ENCODE peak calls at places on chromosomes 16 and 17, in ten cellular contexts. T is AG09319; F is NCI-H774; N is pulmonary artery endothelial cell; W is activated CD4-positive, alpha-beta T cell treated with anti-CD3 and anti-CD28 coated beads, Interleukin-2, amount 50 U/mL, for 48 hours; K is AG04450; L is nephron progenitor cell; U is mesenchymal stem cell; C is mucosa of gallbladder; P is NCI-H1092 treated with DMSO at 0.1 percent for 48 hours. S is an unnamed sample.

GRCh38 chr17:49191407-49191916 is 18.9 kb downstream of the GNGT2 start:
- DNase-seq in L (no peak), N (no peak), C (no peak), P (no peak), W (no peak), U (no peak), K (no peak), F (no peak), T (peak; percentile 8), S (no peak)

GRCh38 chr16:67150833-67151396 is at the start of gene B3GNT9:
- DNase-seq in K (peak; percentile 37), P (peak; percentile 57), W (peak; percentile 69), U (peak; percentile 84), L (peak; percentile 67), T (no peak), C (peak; percentile 60), F (peak; percentile 28), N (no peak), S (peak; percentile 69)

GRCh38 chr17:53191878-53192277 is 630.8 kb upstream of the KIF2B start:
- DNase-seq in K (no peak), N (no peak), W (no peak), U (no peak), F (no peak), T (no peak), C (no peak), P (no peak), L (no peak), S (peak; percentile 10)

GRCh38 chr17:27551701-27552466 is 79.1 kb upstream of the LGALS9 start:
- DNase-seq in C (peak; percentile 74), F (no peak), T (no peak), U (no peak), L (no peak), K (no peak), P (no peak), W (no peak), N (no peak), S (peak; percentile 71)

GRCh38 chr17:80253631-80254395 is 6.8 kb upstream of the RNF213 start:
- DNase-seq in L (no peak), T (no peak), W (no peak), F (no peak), C (no peak), N (no peak), P (no peak), K (no peak), U (no peak), S (no peak)

GRCh38 chr17:36937961-36938565 is 788 bp downstream of the LHX1 start:
- DNase-seq in T (no peak), W (peak; percentile 46), N (no peak), K (no peak), C (no peak), L (peak; percentile 64), P (no peak), U (peak; percentile 52), F (no peak), S (no peak)

GRCh38 chr17:63140255-63140654 is 174.2 kb downstream of the TANC2 start:
- DNase-seq in K (no peak), U (peak; percentile 66), T (no peak), W (no peak), L (no peak), C (no peak), P (no peak), N (no peak), F (peak; percentile 15), S (peak; percentile 25)

GRCh38 chr17:58527949-58528348 is 13.5 kb upstream of the MTMR4 start:
- DNase-seq in N (peak; percentile 63), P (no peak), K (no peak), F (no peak), C (no peak), U (peak; percentile 63), L (no peak), W (no peak), T (no peak), S (no peak)

GRCh38 chr17:50662632-50663225 is 28.0 kb downstream of the ABCC3 start:
- DNase-seq in N (no peak), C (no peak), F (no peak), K (no peak), L (no peak), W (no peak), U (no peak), P (no peak), T (no peak), S (no peak)

GRCh38 chr17:75031972-75032895 is 14.5 kb downstream of the ATP5PD start:
- DNase-seq in C (peak; percentile 72), L (peak; percentile 27), K (no peak), P (peak; percentile 61), W (peak; percentile 72), U (peak; percentile 79), N (no peak), F (peak; percentile 75), T (no peak), S (peak; percentile 88)

GRCh38 chr16:83040174-83040573 is 413.4 kb downstream of the CDH13 start:
- DNase-seq in C (no peak), U (peak; percentile 11), W (no peak), L (no peak), N (no peak), K (peak; percentile 6), P (no peak), F (no peak), T (no peak), S (no peak)

GRCh38 chr16:83706394-83706793 is 101.4 kb upstream of the HSBP1 start:
- DNase-seq in L (no peak), N (no peak), W (no peak), T (peak; percentile 24), K (no peak), U (peak; percentile 72), C (no peak), P (no peak), F (no peak), S (no peak)

GRCh38 chr17:12719948-12720347 is 54.3 kb downstream of the MYOCD start:
- DNase-seq in K (no peak), L (no peak), U (no peak), C (no peak), T (no peak), W (no peak), N (no peak), P (no peak), F (no peak), S (no peak)

GRCh38 chr16:30561212-30561816 is 3.1 kb upstream of the ZNF764 start:
- DNase-seq in W (peak; percentile 38), T (no peak), U (no peak), L (no peak), N (no peak), F (no peak), P (peak; percentile 54), C (no peak), K (no peak), S (no peak)

GRCh38 chr16:86854058-86854621 is 275.8 kb downstream of the FOXL1 start:
- DNase-seq in W (no peak), N (no peak), C (no peak), P (no peak), K (no peak), L (no peak), U (no peak), T (peak; percentile 90), F (no peak), S (no peak)

GRCh38 chr17:64147110-64148016 is 17.4 kb upstream of the ERN1 start:
- DNase-seq in F (no peak), N (no peak), L (no peak), T (no peak), K (no peak), C (no peak), W (no peak), U (peak; percentile 27), P (no peak), S (no peak)

GRCh38 chr17:73773702-73774101 is 129.5 kb upstream of the SDK2 start:
- DNase-seq in F (no peak), W (no peak), N (no peak), P (no peak), C (no peak), L (no peak), K (no peak), T (no peak), U (no peak), S (no peak)

GRCh38 chr17:32477220-32477619 is 9.6 kb upstream of the CDK5R1 start:
- DNase-seq in K (no peak), L (no peak), W (no peak), F (no peak), N (no peak), C (no peak), T (no peak), P (no peak), U (no peak), S (no peak)

GRCh38 chr16:1080801-1081733 is 8.5 kb downstream of the SSTR5 start:
- DNase-seq in P (peak; percentile 40), N (no peak), T (no peak), K (no peak), L (no peak), W (no peak), U (no peak), C (no peak), F (no peak), S (peak; percentile 72)

GRCh38 chr16:29702307-29702706 is 23.3 kb downstream of the QPRT start:
- DNase-seq in P (no peak), W (peak; percentile 9), F (no peak), K (no peak), N (no peak), U (no peak), L (no peak), C (no peak), T (no peak), S (peak; percentile 94)

GRCh38 chr16:28130099-28131088 is 66.9 kb upstream of the GSG1L start:
- DNase-seq in U (peak; percentile 10), P (no peak), K (no peak), T (peak; percentile 20), N (no peak), L (no peak), C (no peak), W (no peak), F (no peak), S (no peak)